ENCODE peak calls at places on chromosomes 16 and 17, in ten cellular contexts. V, B, Y, F, A, L, Q, R, O and M are unnamed samples.

GRCh38 chr16:35306915-35307314 is 1847.5 kb downstream of the TP53TG3F start:
- DNase-seq in A (no peak), O (no peak), R (no peak), Y (no peak), B (no peak), Q (no peak), L (no peak), V (no peak), F (no peak), M (no peak)

GRCh38 chr16:15996432-15997109 is 47.2 kb downstream of the ABCC1 start:
- DNase-seq in A (peak), Y (no peak), L (peak), Q (peak), F (peak), B (peak), V (no peak), O (peak), R (peak), M (no peak)

GRCh38 chr17:21090889-21091618 is 35.7 kb upstream of the DHRS7B start:
- DNase-seq in B (no peak), Y (no peak), R (no peak), V (no peak), Q (no peak), L (no peak), O (no peak), F (no peak), A (no peak), M (no peak)

GRCh38 chr17:12041316-12041715 is 20.6 kb downstream of the MAP2K4 start:
- DNase-seq in V (no peak), R (peak), Q (peak), O (peak), Y (no peak), B (no peak), A (no peak), F (no peak), L (no peak), M (no peak)

GRCh38 chr17:7515912-7516610 is 31.9 kb downstream of the POLR2A start:
- DNase-seq in V (no peak), F (no peak), O (no peak), R (no peak), A (no peak), Q (no peak), Y (no peak), B (peak), L (no peak), M (no peak)

GRCh38 chr16:4682616-4683254 is 10.6 kb upstream of the NUDT16L1 start:
- DNase-seq in O (peak), B (no peak), L (peak), F (no peak), Q (no peak), A (no peak), Y (no peak), V (peak), R (no peak), M (no peak)

GRCh38 chr17:22251493-22251892 is 559.2 kb downstream of the KCNJ18 start:
- DNase-seq in A (no peak), B (no peak), O (no peak), Q (no peak), R (no peak), F (no peak), V (no peak), Y (no peak), L (no peak), M (no peak)

GRCh38 chr17:80430446-80431245 is 15.7 kb downstream of the ENDOV start:
- DNase-seq in R (no peak), O (no peak), L (no peak), B (no peak), F (no peak), Y (no peak), A (no peak), Q (no peak), V (no peak), M (no peak)

GRCh38 chr16:11586856-11587642 is at the start of gene LITAF:
- DNase-seq in O (peak), B (peak), Y (peak), L (peak), R (no peak), F (peak), A (peak), V (peak), Q (peak), M (peak)

GRCh38 chr16:4690946-4691665 is 2.3 kb upstream of the NUDT16L1 start:
- DNase-seq in A (no peak), Y (no peak), O (no peak), V (no peak), B (no peak), R (no peak), F (no peak), Q (no peak), L (no peak), M (no peak)

GRCh38 chr17:45974916-45975630 is 24.0 kb upstream of the STH start:
- DNase-seq in A (no peak), B (no peak), R (no peak), V (no peak), O (no peak), Y (no peak), F (no peak), L (no peak), Q (no peak), M (no peak)

GRCh38 chr17:79519152-79519523 is 91.7 kb downstream of the RBFOX3 start:
- DNase-seq in L (no peak), A (no peak), Y (no peak), F (no peak), B (no peak), O (no peak), R (no peak), Q (no peak), V (no peak), M (no peak)

GRCh38 chr17:48025904-48026502 is 11.6 kb downstream of the COPZ2 start:
- DNase-seq in O (peak), F (no peak), Y (no peak), B (peak), V (no peak), L (peak), R (no peak), Q (no peak), A (no peak), M (no peak)

GRCh38 chr17:731943-732787 is at the start of gene TLCD3A:
- DNase-seq in B (peak), L (peak), F (peak), V (peak), Q (peak), O (peak), R (no peak), A (peak), Y (no peak), M (peak)